ENCODE peak calls at places on chromosome 7, in four cellular contexts. E is K562, X is H1, I is GM12878. V is an unnamed sample.

GRCh38 chr7:133529861-133530260 is 277.0 kb downstream of the EXOC4 start:
- DNase-seq in E (no peak), X (no peak), I (no peak), V (no peak)

GRCh38 chr7:94391716-94392390 is 2.8 kb upstream of the COL1A2 start:
- DNase-seq in E (no peak), X (no peak), I (no peak), V (no peak)

GRCh38 chr7:116626886-116627285 is 45.1 kb upstream of the MET start:
- DNase-seq in E (peak), X (no peak), I (no peak), V (no peak)

GRCh38 chr7:68321076-68321639 is 1277.1 kb upstream of the AUTS2 start:
- DNase-seq in E (no peak), X (no peak), I (no peak), V (no peak)

GRCh38 chr7:123191132-123191531 is 8.6 kb downstream of the SLC13A1 start:
- DNase-seq in E (no peak), X (no peak), I (no peak), V (peak)

GRCh38 chr7:83347836-83348482 is 185.3 kb upstream of the PCLO start:
- DNase-seq in E (no peak), X (no peak), I (no peak), V (no peak)

GRCh38 chr7:158885624-158886023 is 29.3 kb downstream of the DYNC2I1 start:
- DNase-seq in E (peak), X (no peak), I (no peak), V (peak)

GRCh38 chr7:103343758-103344452 is 662 bp downstream of the DNAJC2 start:
- DNase-seq in E (peak), X (no peak), I (no peak), V (peak)

GRCh38 chr7:115585015-115585655 is 445.4 kb downstream of the TFEC start:
- DNase-seq in E (no peak), X (no peak), I (no peak), V (no peak)

GRCh38 chr7:135664046-135664589 is 1.8 kb downstream of the STMP1 start:
- DNase-seq in E (peak), X (no peak), I (no peak), V (peak)

GRCh38 chr7:151415375-151416112 is 5.7 kb upstream of the WDR86 start:
- DNase-seq in E (no peak), X (no peak), I (no peak), V (peak)

GRCh38 chr7:147803151-147803550 is 787.4 kb upstream of the C7orf33 start:
- DNase-seq in E (no peak), X (no peak), I (no peak), V (no peak)

GRCh38 chr7:138458576-138459234 is 1.4 kb upstream of the TRIM24 start:
- DNase-seq in E (no peak), X (peak), I (no peak), V (no peak)

GRCh38 chr7:132590162-132590561 is 13.9 kb upstream of the PLXNA4 start:
- DNase-seq in E (no peak), X (no peak), I (no peak), V (no peak)

GRCh38 chr7:78762625-78763024 is 690.8 kb downstream of the MAGI2 start:
- DNase-seq in E (no peak), X (no peak), I (no peak), V (no peak)

GRCh38 chr7:78764571-78764970 is 688.9 kb downstream of the MAGI2 start:
- DNase-seq in E (no peak), X (no peak), I (no peak), V (no peak)

GRCh38 chr7:78765985-78766729 is 687.3 kb downstream of the MAGI2 start:
- DNase-seq in E (no peak), X (no peak), I (no peak), V (no peak)

GRCh38 chr7:78760620-78761355 is 692.7 kb downstream of the MAGI2 start:
- DNase-seq in E (no peak), X (no peak), I (no peak), V (no peak)
- TF ChIP-seq CBX5 in E (no peak), X (no peak), I (no peak), V (no peak)

DNA sequence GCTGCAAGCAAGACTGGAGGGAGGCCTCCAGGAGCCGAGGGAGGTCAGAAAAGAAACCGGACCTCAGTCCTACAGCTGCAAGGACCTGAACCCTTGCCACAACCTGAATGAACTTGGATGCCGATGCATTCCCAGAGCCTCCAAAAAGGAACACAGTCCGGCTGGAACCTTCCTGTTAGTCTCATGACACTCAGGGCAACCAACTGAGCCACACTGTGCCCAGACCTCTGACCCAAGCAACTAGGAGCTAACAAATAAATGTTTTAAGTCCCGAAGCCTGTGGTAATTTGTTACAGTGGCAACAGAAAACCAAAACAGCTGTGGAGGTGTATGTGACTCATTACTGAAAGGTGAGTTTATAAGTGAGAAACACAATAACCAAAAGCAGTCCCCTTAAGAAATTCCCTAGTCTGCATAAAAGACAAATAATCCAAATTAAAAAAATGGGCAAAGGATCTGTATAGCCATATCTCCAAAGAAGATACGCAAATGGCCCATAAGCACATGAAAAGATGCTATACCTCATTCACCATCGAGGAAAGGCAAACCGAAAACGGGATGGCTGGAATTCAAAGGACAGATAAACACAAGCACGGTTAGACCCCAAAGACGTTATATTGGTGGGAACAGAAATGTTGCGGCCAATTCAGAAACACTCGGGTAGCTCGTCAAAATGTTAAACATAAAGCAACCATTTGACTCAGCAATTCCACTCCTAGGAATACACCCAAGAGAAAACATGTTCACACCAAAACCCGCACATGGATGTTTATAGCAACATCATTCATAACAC is 24.8 kb downstream of the GNA12 start:
- DNase-seq in E (no peak), X (no peak), I (no peak), V (no peak)
- TF ChIP-seq CBX5 in E (no peak), X (no peak), I (no peak), V (no peak)

GRCh38 chr7:867001-867405 is 9.4 kb upstream of the GET4 start:
- DNase-seq in E (no peak), X (no peak), I (no peak), V (no peak)
- TF ChIP-seq CBX5 in E (no peak), X (no peak), I (no peak), V (no peak)

DNA sequence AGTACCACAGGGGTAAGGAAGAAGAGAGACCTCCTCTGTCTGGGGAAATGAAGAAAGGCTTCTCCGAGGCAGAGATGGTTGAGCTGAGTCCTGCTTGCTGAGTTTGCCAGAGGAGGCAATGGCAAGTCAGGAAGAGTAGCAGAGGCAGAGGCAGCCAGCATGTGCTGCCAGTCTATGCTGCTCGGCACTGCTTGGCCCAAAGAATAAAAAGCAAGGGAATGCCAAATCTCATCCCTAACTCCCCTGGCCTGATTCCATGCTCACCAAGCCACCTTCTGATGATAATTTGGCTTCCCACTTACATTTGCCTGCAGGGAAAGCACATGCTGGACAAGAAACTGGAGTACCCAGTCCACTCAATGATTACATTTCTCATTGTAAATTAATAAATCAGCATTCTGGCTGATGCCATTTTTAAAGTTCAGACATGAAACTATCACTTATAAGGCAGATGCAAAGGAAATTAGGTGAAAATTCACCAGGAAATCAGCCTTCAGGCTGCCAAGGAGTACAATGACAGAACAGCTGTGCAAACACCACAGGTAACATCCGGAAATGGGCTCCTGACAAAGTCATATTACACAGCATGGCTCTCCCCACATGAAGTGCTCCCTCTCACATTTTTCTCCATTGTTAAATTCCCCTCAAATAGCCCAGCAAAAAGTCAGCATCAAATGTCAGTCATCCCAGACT is 245.9 kb downstream of the MTERF1 start:
- DNase-seq in E (no peak), X (no peak), I (no peak), V (no peak)
- TF ChIP-seq CBX5 in E (no peak), X (no peak), I (no peak), V (no peak)

DNA sequence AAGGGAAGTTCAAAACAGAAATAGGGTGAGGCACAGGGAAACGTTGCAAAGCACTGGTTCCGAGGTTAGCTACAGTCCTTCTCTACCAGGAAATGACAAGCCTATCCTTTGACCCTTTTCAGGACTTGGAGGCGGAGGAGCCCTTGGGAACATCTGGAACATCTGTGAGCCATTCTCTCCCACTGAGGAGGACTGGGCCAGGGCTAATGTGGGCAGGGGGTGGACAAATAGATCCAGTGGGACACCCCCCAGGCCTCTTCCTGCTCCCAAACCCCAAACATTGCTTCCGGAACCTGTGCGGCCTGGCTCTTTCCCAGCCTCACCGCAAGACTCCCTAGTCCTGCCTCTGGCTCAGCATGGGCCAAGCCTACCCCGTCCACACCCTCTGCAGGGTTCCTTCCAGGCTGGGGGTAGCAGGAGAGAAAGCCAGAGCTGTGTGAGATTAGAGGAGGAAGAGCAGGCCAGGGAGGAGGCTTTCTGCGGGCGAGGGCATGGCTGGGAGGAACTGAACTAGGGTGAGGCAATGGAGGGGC is 36.5 kb downstream of the GHRHR start:
- DNase-seq in E (no peak), X (no peak), I (no peak), V (no peak)
- TF ChIP-seq CBX5 in E (no peak), X (no peak), I (no peak), V (no peak)

GRCh38 chr7:92699560-92699959 is 109.4 kb upstream of the FAM133B start:
- DNase-seq in E (no peak), X (no peak), I (no peak), V (no peak)
- TF ChIP-seq CBX5 in E (no peak), X (no peak), I (no peak), V (no peak)